ENCODE peak calls at places on chromosomes 12 and 14, in eight cellular contexts. Y is BE2C; V is HCT116; L is A549; C is H9; S is effector memory CD4-positive, alpha-beta T cell; H is stomach; E is GM12878. X is an unnamed sample. For H3K9me3, the result is how much of the 10 kb centered on the place peaks cover.

GRCh38 chr12:107903377-107904061 is 129.0 kb downstream of the ASCL4 start:
- DNase-seq in Y (peak), V (no peak), L (peak), C (peak), S (no peak), H (peak), E (peak), X (no peak)

GRCh38 chr12:12951504-12951903 is 466 bp downstream of the GPRC5D start:
- DNase-seq in Y (no peak), V (no peak), L (no peak), C (no peak), S (no peak), H (no peak), E (no peak), X (no peak)

GRCh38 chr14:96811265-96811664 is 14.1 kb downstream of the VRK1 start:
- DNase-seq in Y (no peak), V (no peak), L (no peak), C (no peak), S (no peak), H (no peak), E (no peak), X (no peak)

GRCh38 chr14:60777856-60778578 is 43.5 kb downstream of the MNAT1 start:
- DNase-seq in Y (no peak), V (no peak), L (no peak), C (no peak), S (no peak), H (no peak), E (no peak), X (no peak)

GRCh38 chr12:67540920-67541624 is 107.5 kb upstream of the DYRK2 start:
- DNase-seq in Y (no peak), V (no peak), L (no peak), C (no peak), S (no peak), H (no peak), E (peak), X (no peak)

GRCh38 chr14:58288106-58288792 is 10.1 kb upstream of the ARID4A start:
- DNase-seq in Y (no peak), V (no peak), L (no peak), C (no peak), S (no peak), H (no peak), E (no peak), X (no peak)

GRCh38 chr14:58216544-58216943 is 16.6 kb downstream of the ACTR10 start:
- DNase-seq in Y (no peak), V (no peak), L (no peak), C (no peak), S (no peak), H (no peak), E (no peak), X (no peak)

GRCh38 chr12:104177663-104178501 is 37.7 kb upstream of the TXNRD1 start:
- DNase-seq in Y (peak), V (peak), L (peak), C (no peak), S (no peak), H (peak), E (no peak), X (no peak)

GRCh38 chr14:59816931-59817330 is 53.6 kb downstream of the RTN1 start:
- DNase-seq in Y (no peak), V (no peak), L (no peak), C (no peak), S (no peak), H (no peak), E (no peak), X (no peak)

GRCh38 chr14:96626916-96627315 is 124.7 kb downstream of the PAPOLA start:
- DNase-seq in Y (no peak), V (no peak), L (no peak), C (peak), S (no peak), H (no peak), E (no peak), X (no peak)

GRCh38 chr12:113462880-113463745 is 8.6 kb downstream of the LHX5 start:
- DNase-seq in Y (no peak), V (no peak), L (no peak), C (peak), S (no peak), H (no peak), E (no peak), X (no peak)

GRCh38 chr12:74890237-74890599 is 319.4 kb downstream of the KCNC2 start:
- DNase-seq in Y (no peak), V (peak), L (peak), C (no peak), S (no peak), H (no peak), E (no peak), X (no peak)

GRCh38 chr12:63918788-63919300 is 74.3 kb downstream of the SRGAP1 start:
- DNase-seq in Y (no peak), V (no peak), L (peak), C (no peak), S (no peak), H (no peak), E (no peak), X (no peak)

GRCh38 chr12:42862055-42862454 is 272.5 kb upstream of the PRICKLE1 start:
- DNase-seq in Y (no peak), V (no peak), L (no peak), C (no peak), S (no peak), H (no peak), E (no peak), X (no peak)

GRCh38 chr14:56120091-56120632 is 2.0 kb downstream of the PELI2 start:
- DNase-seq in Y (no peak), V (no peak), L (no peak), C (no peak), S (no peak), H (no peak), E (no peak), X (no peak)

GRCh38 chr12:104520242-104520900 is 63.6 kb downstream of the CHST11 start:
- DNase-seq in Y (peak), V (no peak), L (no peak), C (no peak), S (no peak), H (no peak), E (peak), X (no peak)

GRCh38 chr14:23294734-23295561 is 7.7 kb downstream of the PPP1R3E start:
- DNase-seq in Y (peak), V (no peak), L (no peak), C (peak), S (peak), H (peak), E (no peak), X (peak)

GRCh38 chr12:88947486-88948043 is 367.3 kb upstream of the KITLG start:
- DNase-seq in Y (no peak), V (no peak), L (no peak), C (no peak), S (no peak), H (no peak), E (no peak), X (no peak)

GRCh38 chr12:132367401-132367851 is 38.0 kb upstream of the GALNT9 start:
- DNase-seq in Y (no peak), V (no peak), L (no peak), C (no peak), S (no peak), H (no peak), E (no peak), X (no peak)

GRCh38 chr14:45716506-45716905 is 463.5 kb upstream of the MIS18BP1 start:
- DNase-seq in Y (peak), V (no peak), L (peak), C (peak), S (no peak), H (no peak), E (no peak), X (no peak)

GRCh38 chr12:67475725-67476124 is 172.8 kb upstream of the DYRK2 start:
- DNase-seq in Y (no peak), V (no peak), L (no peak), C (no peak), S (no peak), H (no peak), E (no peak), X (no peak)

GRCh38 chr14:102255401-102256190 is 49.4 kb downstream of the MOK start:
- DNase-seq in Y (no peak), V (no peak), L (peak), C (no peak), S (no peak), H (no peak), E (no peak), X (no peak)

GRCh38 chr12:12022306-12022931 is 48.3 kb upstream of the BCL2L14 start:
- DNase-seq in Y (no peak), V (no peak), L (no peak), C (no peak), S (no peak), H (no peak), E (no peak), X (no peak)

GRCh38 chr12:118010903-118011302 is 5.6 kb upstream of the RFC5 start:
- DNase-seq in Y (no peak), V (no peak), L (no peak), C (no peak), S (no peak), H (no peak), E (no peak), X (no peak)

GRCh38 chr12:53063708-53064612 is 14.1 kb downstream of the TNS2 start:
- DNase-seq in Y (no peak), V (no peak), L (no peak), C (no peak), S (no peak), H (no peak), E (no peak), X (no peak)

GRCh38 chr12:75438052-75438754 is 42.4 kb upstream of the GLIPR1 start:
- DNase-seq in Y (no peak), V (no peak), L (no peak), C (no peak), S (no peak), H (no peak), E (no peak), X (no peak)

GRCh38 chr14:75339059-75339458 is 60.4 kb downstream of the FOS start:
- DNase-seq in Y (no peak), V (no peak), L (no peak), C (no peak), S (no peak), H (no peak), E (no peak), X (no peak)

GRCh38 chr14:51597511-51597920 is 54.2 kb upstream of the FRMD6 start:
- DNase-seq in Y (no peak), V (no peak), L (no peak), C (no peak), S (no peak), H (no peak), E (no peak), X (no peak)

GRCh38 chr14:20857630-20858261 is 33.4 kb upstream of the RNASE3 start:
- DNase-seq in Y (peak), V (peak), L (peak), C (peak), S (peak), H (peak), E (no peak), X (peak)

DNA sequence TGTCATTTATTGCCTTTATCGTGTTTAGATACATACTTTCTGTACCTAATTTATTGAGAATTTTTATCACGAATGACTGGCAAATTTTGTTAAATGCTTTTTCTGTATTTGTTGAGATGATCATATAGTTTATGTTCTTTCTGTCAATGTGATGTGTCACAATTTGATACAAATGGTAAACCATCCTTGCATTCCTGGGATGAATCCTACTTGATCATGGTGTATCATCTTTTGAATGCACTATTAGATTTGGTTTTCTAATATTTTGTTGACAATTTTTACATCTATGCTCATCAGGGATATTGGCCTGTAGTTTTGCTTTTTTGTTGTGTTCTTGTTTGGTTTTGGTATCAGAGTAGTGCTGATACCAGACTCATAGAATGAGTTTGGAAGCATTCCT is 185.1 kb downstream of the NUBPL start:
- DNase-seq in Y (no peak), V (no peak), L (no peak), C (no peak), S (no peak), H (no peak), E (no peak), X (no peak)
- H3K9me3 ChIP-seq in Y (under half), V (under half), L (under half), C (under half), S (under half), H (under half), E (under half), X (under half)

GRCh38 chr12:99045158-99045557 is 400.1 kb downstream of the APAF1 start:
- DNase-seq in Y (no peak), V (no peak), L (no peak), C (no peak), S (no peak), H (no peak), E (no peak), X (no peak)
- H3K9me3 ChIP-seq in Y (under half), V (under half), L (under half), C (under half), S (under half), H (under half), E (under half), X (under half)

GRCh38 chr14:28121512-28122297 is 644.9 kb upstream of the FOXG1 start:
- DNase-seq in Y (no peak), V (no peak), L (no peak), C (no peak), S (no peak), H (no peak), E (no peak), X (no peak)
- H3K9me3 ChIP-seq in Y (under half), V (under half), L (under half), C (under half), S (under half), H (under half), E (under half), X (under half)

DNA sequence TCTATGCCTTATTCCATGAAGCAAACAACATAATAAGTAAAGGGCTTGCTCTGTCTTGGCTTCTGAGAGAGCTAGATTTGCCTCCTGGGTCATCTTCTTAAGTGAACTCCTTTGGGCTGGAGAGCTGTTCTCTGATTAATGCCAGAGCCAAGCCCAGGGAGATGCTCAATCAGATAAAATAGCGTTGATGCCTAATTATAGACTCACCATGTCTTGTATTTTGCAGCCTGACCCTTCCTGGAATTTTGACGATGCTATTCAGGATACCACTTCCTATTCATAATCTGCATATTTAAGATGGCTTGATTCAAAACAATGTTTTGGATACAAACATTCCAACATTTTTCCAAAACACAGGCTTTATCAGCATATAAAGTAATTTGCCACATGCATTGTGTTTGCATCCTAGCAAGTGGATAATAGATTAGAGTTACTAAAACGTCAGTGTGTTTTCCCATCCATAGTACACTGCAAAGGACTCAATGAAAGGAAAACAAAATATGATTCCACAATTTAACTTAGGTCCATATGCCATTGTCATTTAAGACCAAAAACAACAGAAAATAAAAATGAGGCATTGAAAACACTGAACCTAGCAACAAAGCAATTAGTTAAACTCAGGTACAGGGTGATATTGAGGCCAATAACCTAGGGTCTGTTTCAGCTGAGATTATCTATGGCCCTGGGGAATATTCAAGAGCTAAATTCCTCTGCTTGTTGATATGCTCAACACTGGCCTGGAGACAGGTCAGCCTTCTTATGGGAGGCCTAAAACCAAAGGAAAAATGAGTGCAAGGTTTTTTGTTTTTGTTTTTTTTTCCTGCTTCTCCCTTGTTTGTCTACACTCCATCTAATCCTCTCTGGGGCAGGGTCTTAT is 184.2 kb upstream of the FOXN3 start:
- DNase-seq in Y (no peak), V (no peak), L (no peak), C (no peak), S (no peak), H (no peak), E (no peak), X (no peak)
- H3K9me3 ChIP-seq in Y (under half), V (under half), L (under half), C (under half), S (under half), H (under half), E (under half), X (under half)

GRCh38 chr12:27094726-27095125 is 12.3 kb upstream of the C12orf71 start:
- DNase-seq in Y (no peak), V (no peak), L (no peak), C (no peak), S (no peak), H (no peak), E (peak), X (no peak)
- H3K9me3 ChIP-seq in Y (under half), V (under half), L (under half), C (under half), S (under half), H (under half), E (under half), X (under half)

GRCh38 chr14:106163316-106163715 is 636.9 kb downstream of the TMEM121 start:
- DNase-seq in Y (no peak), V (no peak), L (no peak), C (no peak), S (no peak), H (no peak), E (no peak), X (no peak)
- H3K9me3 ChIP-seq in Y (under half), V (under half), L (under half), C (half or more), S (under half), H (under half), E (under half), X (under half)